ENCODE peak calls at places on chromosomes 4 and X, in four cellular contexts. Y, G, T and B are unnamed samples.

GRCh38 chr4:75545526-75545925 is 10.3 kb upstream of the ODAPH start:
- DNase-seq in G (no peak), Y (no peak), T (no peak), B (no peak)

GRCh38 chrX:27086221-27086620 is 376.9 kb downstream of the PPP4R3C start:
- DNase-seq in T (no peak), Y (no peak), G (no peak), B (no peak)

GRCh38 chr4:94583938-94584641 is 132.3 kb downstream of the PDLIM5 start:
- DNase-seq in T (no peak), G (no peak), Y (no peak), B (no peak)

GRCh38 chr4:26803462-26803861 is 57.2 kb upstream of the STIM2 start:
- DNase-seq in Y (no peak), G (no peak), T (no peak), B (no peak)

GRCh38 chr4:151865327-151865726 is 104.5 kb upstream of the GATB start:
- DNase-seq in G (no peak), Y (no peak), T (no peak), B (peak; percentile 20)

GRCh38 chr4:141041021-141041476 is 92.2 kb downstream of the RNF150 start:
- DNase-seq in G (no peak), T (no peak), Y (no peak), B (no peak)

GRCh38 chr4:144575181-144575580 is 70.8 kb upstream of the HHIP start:
- DNase-seq in Y (no peak), T (no peak), G (no peak), B (peak; percentile 7)

GRCh38 chr4:4541040-4541631 is 712 bp downstream of the STX18 start:
- DNase-seq in Y (no peak), T (no peak), G (no peak), B (peak; percentile 33)

GRCh38 chr4:10697071-10697470 is 12.5 kb upstream of the CLNK start:
- DNase-seq in T (no peak), Y (no peak), G (no peak), B (no peak)

GRCh38 chrX:71828086-71828485 is 64.9 kb downstream of the CXorf49B start:
- DNase-seq in G (no peak), Y (no peak), T (no peak), B (no peak)

GRCh38 chr4:98510757-98511517 is 147.5 kb downstream of the TSPAN5 start:
- DNase-seq in Y (no peak), G (no peak), T (no peak), B (no peak)

GRCh38 chr4:172785623-172786022 is 383.0 kb upstream of the GALNT7 start:
- DNase-seq in Y (no peak), G (no peak), T (no peak), B (no peak)

GRCh38 chrX:124406294-124407013 is 60.1 kb downstream of the SH2D1A start:
- DNase-seq in Y (no peak), G (peak; percentile 6), T (no peak), B (no peak)

GRCh38 chr4:123361195-123361861 is 35.3 kb upstream of the SPRY1 start:
- DNase-seq in T (no peak), G (no peak), Y (no peak), B (no peak)

GRCh38 chr4:74408639-74409038 is 36.3 kb upstream of the AREG start:
- DNase-seq in G (no peak), T (no peak), Y (no peak), B (no peak)

GRCh38 chr4:147378780-147379179 is 102.1 kb upstream of the EDNRA start:
- DNase-seq in Y (no peak), G (no peak), T (no peak), B (no peak)

GRCh38 chr4:149238097-149238496 is 577.5 kb downstream of the IQCM start:
- DNase-seq in T (no peak), G (no peak), Y (no peak), B (no peak)

GRCh38 chr4:149173241-149174013 is 642.2 kb downstream of the IQCM start:
- DNase-seq in Y (no peak), T (no peak), G (no peak), B (no peak)

GRCh38 chr4:92050875-92051274 is 252.9 kb upstream of the GRID2 start:
- DNase-seq in Y (no peak), T (no peak), G (no peak), B (no peak)

GRCh38 chr4:84965558-84966381 is 720 bp downstream of the WDFY3 start:
- DNase-seq in Y (peak; percentile 37), T (no peak), G (no peak), B (peak; percentile 69)

GRCh38 chrX:30875957-30876356 is 13.1 kb downstream of the TAB3 start:
- DNase-seq in T (no peak), Y (no peak), G (no peak), B (no peak)

GRCh38 chrX:20838477-20838876 is 535.7 kb upstream of the CNKSR2 start:
- DNase-seq in G (no peak), Y (no peak), T (no peak), B (no peak)

GRCh38 chr4:163895369-163896005 is 401.0 kb downstream of the TMA16 start:
- DNase-seq in G (no peak), T (no peak), Y (no peak), B (no peak)

GRCh38 chrX:97685753-97686152 is 802.0 kb downstream of the RPA4 start:
- DNase-seq in T (no peak), G (no peak), Y (no peak), B (peak; percentile 1)

GRCh38 chr4:56082809-56083208 is 134.1 kb downstream of the CEP135 start:
- DNase-seq in T (no peak), G (no peak), Y (no peak), B (no peak)

GRCh38 chrX:15524417-15524816 is 23.8 kb downstream of the BMX start:
- DNase-seq in G (no peak), T (no peak), Y (no peak), B (no peak)

GRCh38 chr4:15893967-15894366 is 44.6 kb downstream of the FGFBP1 start:
- DNase-seq in G (no peak), Y (no peak), T (no peak), B (no peak)

GRCh38 chr4:168654206-168655174 is 157.6 kb downstream of the PALLD start:
- DNase-seq in Y (no peak), T (no peak), G (no peak), B (no peak)